ENCODE peak calls at places on chromosomes 13 and 19, in nine cellular contexts. L, H, J, K, M, V, Y, B and O are unnamed samples.

GRCh38 chr13:52975969-52976368 is 52.6 kb upstream of the OLFM4 start:
- DNase-seq in L (no peak), J (no peak), Y (no peak), V (no peak), B (no peak), H (no peak), M (no peak), K (no peak), O (no peak)

GRCh38 chr19:40416918-40417713 is 3.9 kb upstream of the PRX start:
- DNase-seq in J (peak), H (peak), M (peak), B (no peak), Y (no peak), L (no peak), K (no peak), V (no peak), O (no peak)

GRCh38 chr13:24520733-24521132 is 8.2 kb upstream of the PARP4 start:
- DNase-seq in J (no peak), B (no peak), V (no peak), Y (no peak), K (no peak), H (no peak), L (no peak), M (no peak), O (no peak)

GRCh38 chr19:287381-287871 is 3.8 kb downstream of the PLPP2 start:
- DNase-seq in L (no peak), B (no peak), Y (no peak), M (no peak), J (no peak), H (no peak), K (no peak), V (no peak), O (no peak)

GRCh38 chr13:110498327-110498726 is 63.2 kb downstream of the RAB20 start:
- DNase-seq in J (peak), H (no peak), B (peak), K (no peak), L (no peak), M (no peak), Y (no peak), V (no peak), O (no peak)

GRCh38 chr13:75123428-75123827 is 358.5 kb downstream of the TBC1D4 start:
- DNase-seq in H (no peak), J (no peak), V (no peak), B (no peak), M (no peak), Y (no peak), L (no peak), K (no peak), O (no peak)

GRCh38 chr19:8194528-8195275 is 14.5 kb upstream of the CERS4 start:
- DNase-seq in V (no peak), L (peak), Y (no peak), M (peak), H (no peak), B (no peak), J (no peak), K (no peak), O (no peak)

GRCh38 chr19:52603558-52604207 is 33.6 kb downstream of the ZNF701 start:
- DNase-seq in V (no peak), Y (no peak), M (no peak), L (no peak), K (no peak), H (no peak), B (peak), J (peak), O (no peak)

GRCh38 chr13:42041684-42042035 is 6.8 kb upstream of the DGKH start:
- DNase-seq in L (no peak), J (peak), H (peak), K (no peak), Y (peak), V (no peak), M (peak), B (peak), O (peak)

GRCh38 chr13:30847697-30848307 is 58.3 kb upstream of the MEDAG start:
- DNase-seq in K (no peak), L (no peak), V (no peak), M (no peak), Y (no peak), J (peak), B (peak), H (peak), O (peak)

GRCh38 chr13:73248711-73249580 is 190.1 kb downstream of the KLF5 start:
- DNase-seq in Y (peak), B (peak), K (peak), L (no peak), V (no peak), J (peak), H (no peak), M (no peak), O (no peak)

GRCh38 chr13:79749985-79750551 is 269.1 kb downstream of the NDFIP2 start:
- DNase-seq in M (peak), J (peak), K (no peak), V (peak), B (peak), H (peak), L (no peak), Y (peak), O (peak)

GRCh38 chr13:24982333-24982999 is 113.5 kb upstream of the PABPC3 start:
- DNase-seq in H (peak), B (no peak), V (no peak), J (no peak), M (no peak), Y (peak), K (no peak), L (no peak), O (no peak)

GRCh38 chr13:101691326-101691725 is 238.9 kb downstream of the ITGBL1 start:
- DNase-seq in L (no peak), K (no peak), M (no peak), B (no peak), H (no peak), Y (no peak), J (no peak), V (no peak), O (no peak)

GRCh38 chr19:56748443-56748842 is 76.9 kb upstream of the ZNF835 start:
- DNase-seq in B (no peak), M (no peak), H (no peak), V (no peak), K (no peak), J (no peak), L (no peak), Y (peak), O (no peak)

GRCh38 chr19:30711296-30711695 is 339.1 kb downstream of the ZNF536 start:
- DNase-seq in Y (peak), J (no peak), V (no peak), H (no peak), K (no peak), M (no peak), L (no peak), B (no peak), O (no peak)

GRCh38 chr13:32212420-32212819 is 102.7 kb downstream of the ZAR1L start:
- DNase-seq in J (peak), K (no peak), M (no peak), H (no peak), V (no peak), L (no peak), B (peak), Y (no peak), O (peak)

GRCh38 chr13:80030491-80030890 is 310.4 kb downstream of the SPRY2 start:
- DNase-seq in L (no peak), M (peak), B (no peak), J (no peak), H (peak), V (no peak), K (peak), Y (peak), O (no peak)

GRCh38 chr19:7915250-7916136 is 863 bp downstream of the TGFBR3L start:
- DNase-seq in L (no peak), V (no peak), B (no peak), J (no peak), Y (no peak), M (no peak), H (no peak), K (no peak), O (no peak)

GRCh38 chr19:14218615-14219330 is 12.8 kb upstream of the ADGRL1 start:
- DNase-seq in L (no peak), B (no peak), J (no peak), H (no peak), V (no peak), Y (no peak), M (no peak), K (no peak), O (no peak)

GRCh38 chr19:8391274-8392016 is 1.3 kb downstream of the RAB11B start:
- DNase-seq in K (no peak), L (no peak), M (no peak), J (no peak), V (no peak), B (no peak), H (no peak), Y (peak), O (no peak)

GRCh38 chr19:51356159-51356801 is 9.9 kb downstream of the ETFB start:
- DNase-seq in J (no peak), M (no peak), K (no peak), H (no peak), Y (no peak), B (no peak), V (no peak), L (no peak), O (no peak)

GRCh38 chr19:12799723-12800343 is 1.8 kb downstream of the PRDX2 start:
- DNase-seq in K (no peak), B (no peak), H (no peak), Y (no peak), L (no peak), M (no peak), J (no peak), V (no peak), O (no peak)
- H3K4me3 ChIP-seq in K (no peak), B (no peak), H (peak), Y (no peak), L (peak), M (no peak), J (no peak), V (no peak), O (no peak)

GRCh38 chr19:23699521-23699860 is 12.5 kb upstream of the ZNF675 start:
- DNase-seq in B (no peak), V (no peak), H (no peak), M (no peak), K (no peak), J (no peak), Y (no peak), L (no peak), O (no peak)
- H3K4me3 ChIP-seq in B (no peak), V (no peak), H (no peak), M (no peak), K (no peak), J (no peak), Y (no peak), L (no peak), O (no peak)

GRCh38 chr19:55213547-55213946 is 4.2 kb upstream of the PTPRH start:
- DNase-seq in L (no peak), J (no peak), Y (no peak), M (no peak), K (no peak), H (no peak), V (no peak), B (no peak), O (no peak)

GRCh38 chr19:55212447-55212846 is 3.1 kb upstream of the PTPRH start:
- DNase-seq in J (no peak), L (peak), K (no peak), B (no peak), V (no peak), Y (peak), M (no peak), H (no peak), O (no peak)

GRCh38 chr19:55220525-55220924 is 8.0 kb downstream of the TMEM86B start:
- DNase-seq in K (no peak), M (no peak), Y (no peak), B (no peak), V (no peak), H (no peak), J (no peak), L (no peak), O (no peak)

DNA sequence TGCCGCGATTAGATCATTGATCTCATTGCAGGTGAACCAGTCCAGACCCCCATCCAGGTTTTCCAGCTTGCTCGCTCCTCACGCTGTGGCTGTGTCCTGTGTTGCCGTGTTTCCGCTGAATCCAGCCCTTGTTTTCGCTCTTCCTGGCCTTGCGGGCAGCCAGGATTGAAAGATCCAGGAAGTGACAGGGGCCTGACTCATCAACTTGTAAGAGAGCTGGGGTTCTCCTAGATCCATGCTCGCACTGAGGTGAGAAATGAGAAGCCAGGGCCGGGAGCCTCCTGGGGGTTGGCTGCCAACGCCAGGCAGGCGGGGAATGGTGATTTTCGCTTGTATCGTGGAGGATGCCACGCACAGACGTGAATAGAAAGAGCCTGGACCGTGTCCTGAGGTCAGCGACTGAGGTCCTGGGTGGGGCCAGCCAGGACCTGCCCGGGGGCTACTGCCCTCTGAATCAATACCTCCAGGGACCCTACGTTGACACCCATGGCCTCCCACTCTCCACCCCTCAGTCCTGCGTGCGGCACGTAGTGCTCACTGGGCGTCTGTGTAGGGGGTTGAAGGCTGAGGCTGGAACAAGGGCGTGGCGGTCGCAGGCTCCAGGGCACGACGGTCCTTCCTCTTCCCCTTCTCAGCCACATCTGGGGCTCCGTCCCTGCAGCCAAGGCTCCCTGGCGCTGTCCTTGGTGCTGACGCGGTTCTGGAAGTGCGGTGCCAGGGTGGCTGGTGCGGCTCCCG is 7.3 kb upstream of the PTPRH start:
- DNase-seq in K (peak), J (peak), M (peak), Y (peak), L (peak), V (peak), B (peak), H (peak), O (peak)
- H3K4me3 ChIP-seq in K (peak), J (peak), M (peak), Y (peak), L (no peak), V (peak), B (peak), H (peak), O (peak)

GRCh38 chr19:17327068-17327653 is 7.5 kb downstream of the ANO8 start:
- DNase-seq in K (no peak), H (no peak), L (no peak), Y (no peak), V (no peak), B (no peak), J (no peak), M (no peak), O (no peak)
- H3K4me3 ChIP-seq in K (peak), H (no peak), L (no peak), Y (no peak), V (no peak), B (no peak), J (no peak), M (no peak), O (no peak)

GRCh38 chr19:49423278-49423984 is at the start of gene PTH2:
- DNase-seq in J (no peak), H (no peak), K (no peak), Y (no peak), B (no peak), V (no peak), L (no peak), M (no peak), O (no peak)
- H3K4me3 ChIP-seq in J (no peak), H (peak), K (peak), Y (no peak), B (no peak), V (no peak), L (peak), M (peak), O (no peak)

DNA sequence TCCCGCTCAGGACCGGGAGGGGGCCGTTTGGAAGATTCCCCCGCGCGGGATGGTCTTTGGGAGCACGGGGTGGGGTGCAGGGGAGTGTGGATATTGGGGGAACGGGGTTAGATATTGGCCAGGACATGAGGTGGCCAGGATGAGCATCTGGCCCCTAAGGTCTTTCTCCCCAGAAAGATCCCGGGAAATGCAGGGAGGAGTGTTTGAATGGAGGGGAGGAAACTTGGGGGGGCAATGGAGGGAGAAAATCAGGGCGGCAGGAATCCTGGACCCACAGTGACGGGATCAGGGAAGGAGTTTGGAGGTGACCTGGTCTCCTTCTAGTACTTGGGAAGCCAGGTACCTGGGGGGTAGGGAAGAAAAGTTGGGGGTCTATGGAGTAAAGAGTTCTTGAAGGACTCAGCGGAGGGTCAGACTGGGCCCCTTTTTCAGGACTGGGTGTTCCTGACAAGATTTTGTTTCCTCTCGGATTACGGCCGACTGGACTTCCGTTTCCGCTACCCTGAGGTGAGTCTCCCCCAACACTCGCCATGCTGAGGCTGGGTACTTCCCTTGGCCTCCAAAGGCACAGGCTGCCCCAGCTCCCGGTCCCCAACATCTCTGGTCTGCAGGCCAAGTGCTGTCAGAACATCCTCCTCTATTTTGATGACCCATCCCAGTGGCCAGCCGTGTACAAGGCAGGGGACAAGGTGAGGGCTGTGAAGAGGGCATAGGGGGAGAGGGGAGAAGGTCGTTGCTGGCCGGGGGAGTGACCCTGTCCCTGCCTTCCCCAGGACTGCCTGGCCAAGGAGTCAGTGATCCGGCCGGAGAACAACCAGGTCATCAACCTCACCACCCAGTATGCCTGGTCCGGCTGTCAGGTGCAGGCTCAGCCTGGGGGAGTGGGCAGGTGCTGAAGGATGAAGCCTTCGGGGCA is 989 bp downstream of the TMEM145 start:
- DNase-seq in K (no peak), V (no peak), M (no peak), Y (no peak), B (no peak), L (no peak), H (no peak), J (no peak), O (no peak)
- H3K4me3 ChIP-seq in K (peak), V (peak), M (peak), Y (no peak), B (no peak), L (no peak), H (peak), J (no peak), O (no peak)

GRCh38 chr13:91017669-91018053 is 329.8 kb upstream of the MIR17HG start:
- DNase-seq in K (peak), J (no peak), B (peak), H (no peak), M (no peak), L (no peak), V (no peak), Y (peak), O (no peak)
- H3K4me3 ChIP-seq in K (no peak), J (no peak), B (no peak), H (no peak), M (no peak), L (no peak), V (peak), Y (no peak), O (no peak)

DNA sequence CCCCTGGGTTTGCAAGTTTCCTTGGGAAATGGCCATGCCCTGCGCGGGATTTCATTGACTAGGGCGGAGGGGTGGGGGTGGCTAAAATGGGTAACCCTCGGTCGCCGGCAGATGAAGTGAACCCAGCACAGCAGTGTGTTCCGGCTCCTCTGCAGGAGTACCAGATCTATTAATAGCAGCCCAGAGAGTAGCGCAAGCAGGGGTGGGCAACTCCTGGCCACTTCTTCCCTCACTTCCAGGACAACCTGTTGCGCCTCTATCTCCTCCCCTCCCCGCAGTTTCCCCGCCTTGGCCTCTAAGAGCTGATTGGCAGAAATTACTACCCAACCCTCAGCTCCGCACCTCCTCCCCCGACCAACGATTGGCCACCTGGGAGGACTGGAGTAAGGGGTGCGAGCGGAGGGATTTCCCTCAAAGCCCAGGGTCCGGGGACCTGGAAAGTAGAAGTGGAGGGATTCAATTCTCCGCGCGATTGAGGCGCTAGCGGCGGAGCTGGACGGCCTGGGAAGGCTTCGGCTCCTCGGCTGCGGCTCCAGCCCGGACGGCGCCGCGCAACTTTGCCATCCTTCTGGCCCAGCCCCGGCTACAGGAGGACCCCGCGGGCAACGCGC is at the start of gene FREM2:
- DNase-seq in B (peak), J (no peak), M (no peak), V (peak), Y (peak), L (no peak), K (peak), H (no peak), O (peak)
- H3K4me3 ChIP-seq in B (no peak), J (no peak), M (peak), V (peak), Y (peak), L (no peak), K (peak), H (peak), O (peak)

GRCh38 chr19:35223856-35224505 is 4.6 kb downstream of the FAM187B start:
- DNase-seq in B (no peak), K (no peak), V (no peak), J (no peak), Y (no peak), M (no peak), L (no peak), H (no peak), O (no peak)
- H3K4me3 ChIP-seq in B (no peak), K (no peak), V (no peak), J (no peak), Y (no peak), M (no peak), L (no peak), H (no peak), O (no peak)

GRCh38 chr13:46372071-46372470 is 15.0 kb downstream of the RUBCNL start:
- DNase-seq in B (no peak), K (no peak), V (no peak), L (no peak), H (no peak), J (no peak), Y (no peak), M (no peak), O (no peak)
- H3K4me3 ChIP-seq in B (no peak), K (no peak), V (no peak), L (no peak), H (no peak), J (no peak), Y (no peak), M (no peak), O (no peak)